ENCODE peak calls at places on chromosomes 7 and 10, in five cellular contexts. B is upper lobe of left lung, F is GM23248, C is K562, A is DND-41. T is an unnamed sample. For H3K9me3, the result is how much of the 10 kb centered on the place peaks cover.

GRCh38 chr7:2633538-2634264 is 1.9 kb downstream of the TTYH3 start:
- DNase-seq in A (peak), C (no peak), B (peak), F (peak), T (no peak)

GRCh38 chr7:33903770-33904679 is 1.3 kb upstream of the BMPER start:
- DNase-seq in B (peak), A (no peak), C (no peak), F (peak), T (no peak)

GRCh38 chr10:33661580-33662269 is 327.3 kb upstream of the NRP1 start:
- DNase-seq in B (peak), F (peak), C (no peak), A (no peak), T (no peak)

GRCh38 chr10:79406683-79407396 is 38.6 kb downstream of the ZCCHC24 start:
- DNase-seq in C (no peak), F (no peak), B (no peak), A (no peak), T (no peak)

GRCh38 chr7:41508755-41509154 is 194.1 kb downstream of the INHBA start:
- DNase-seq in A (no peak), C (no peak), B (no peak), F (peak), T (no peak)

GRCh38 chr10:21336476-21337170 is 188.9 kb downstream of the SKIDA1 start:
- DNase-seq in F (peak), C (peak), A (no peak), B (peak), T (no peak)

GRCh38 chr7:71637578-71637977 is 505.6 kb downstream of the GALNT17 start:
- DNase-seq in C (no peak), F (peak), B (no peak), A (no peak), T (no peak)

GRCh38 chr10:8057636-8058273 is 3.3 kb downstream of the GATA3 start:
- DNase-seq in A (no peak), C (no peak), B (no peak), F (no peak), T (no peak)

GRCh38 chr7:44280993-44281721 is 44.2 kb downstream of the CAMK2B start:
- DNase-seq in F (no peak), A (no peak), B (peak), C (no peak), T (no peak)

GRCh38 chr7:102254521-102254920 is 32.1 kb upstream of the SH2B2 start:
- DNase-seq in C (no peak), B (no peak), A (no peak), F (no peak), T (no peak)

GRCh38 chr10:112953760-112954159 is 3.7 kb downstream of the TCF7L2 start:
- DNase-seq in C (no peak), A (no peak), B (no peak), F (peak), T (no peak)

GRCh38 chr7:17304926-17305325 is 6.5 kb downstream of the AHR start:
- DNase-seq in A (no peak), F (peak), C (no peak), B (no peak), T (no peak)

GRCh38 chr10:88616250-88616977 is 29.9 kb downstream of the LIPJ start:
- DNase-seq in F (no peak), A (peak), C (no peak), B (peak), T (no peak)

GRCh38 chr10:34764347-34764991 is 50.6 kb downstream of the PARD3 start:
- DNase-seq in F (no peak), B (no peak), C (no peak), A (no peak), T (no peak)

GRCh38 chr10:113084031-113084430 is 134.0 kb downstream of the TCF7L2 start:
- DNase-seq in C (no peak), A (no peak), F (peak), B (no peak), T (no peak)

GRCh38 chr7:93327006-93327633 is 95.0 kb downstream of the VPS50 start:
- DNase-seq in B (no peak), A (no peak), C (no peak), F (peak), T (no peak)

GRCh38 chr7:114916261-114916892 is 5.5 kb upstream of the MDFIC start:
- DNase-seq in C (no peak), F (no peak), B (no peak), A (no peak), T (no peak)

GRCh38 chr7:137609500-137609899 is 237.3 kb downstream of the DGKI start:
- DNase-seq in C (no peak), F (no peak), B (no peak), A (no peak), T (no peak)

DNA sequence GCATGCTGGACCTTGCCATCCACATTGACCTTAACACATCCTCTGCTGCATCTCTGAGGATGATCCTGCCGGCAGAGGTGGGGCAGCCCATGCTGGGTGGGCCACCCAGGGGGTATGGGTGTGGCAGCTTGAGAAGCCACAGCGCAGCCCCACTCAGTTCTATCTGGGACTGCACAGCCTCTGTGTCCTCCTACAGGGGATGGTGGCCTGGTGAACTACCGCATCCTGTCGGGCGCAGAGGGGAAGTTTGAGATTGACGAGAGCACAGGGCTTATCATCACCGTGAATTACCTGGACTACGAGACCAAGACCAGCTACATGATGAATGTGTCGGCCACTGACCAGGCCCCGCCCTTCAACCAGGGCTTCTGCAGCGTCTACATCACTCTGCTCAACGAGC is 12.2 kb upstream of the C10orf105 start:
- DNase-seq in F (no peak), B (no peak), A (no peak), C (no peak), T (no peak)
- H3K4me3 ChIP-seq in F (no peak), B (no peak), A (no peak), C (no peak), T (no peak)

GRCh38 chr10:10703390-10703789 is 314.3 kb upstream of the CELF2 start:
- DNase-seq in B (no peak), F (no peak), C (no peak), A (no peak), T (no peak)
- H3K9me3 ChIP-seq in B (under half), F (under half), C (under half), A (under half), T (under half)

DNA sequence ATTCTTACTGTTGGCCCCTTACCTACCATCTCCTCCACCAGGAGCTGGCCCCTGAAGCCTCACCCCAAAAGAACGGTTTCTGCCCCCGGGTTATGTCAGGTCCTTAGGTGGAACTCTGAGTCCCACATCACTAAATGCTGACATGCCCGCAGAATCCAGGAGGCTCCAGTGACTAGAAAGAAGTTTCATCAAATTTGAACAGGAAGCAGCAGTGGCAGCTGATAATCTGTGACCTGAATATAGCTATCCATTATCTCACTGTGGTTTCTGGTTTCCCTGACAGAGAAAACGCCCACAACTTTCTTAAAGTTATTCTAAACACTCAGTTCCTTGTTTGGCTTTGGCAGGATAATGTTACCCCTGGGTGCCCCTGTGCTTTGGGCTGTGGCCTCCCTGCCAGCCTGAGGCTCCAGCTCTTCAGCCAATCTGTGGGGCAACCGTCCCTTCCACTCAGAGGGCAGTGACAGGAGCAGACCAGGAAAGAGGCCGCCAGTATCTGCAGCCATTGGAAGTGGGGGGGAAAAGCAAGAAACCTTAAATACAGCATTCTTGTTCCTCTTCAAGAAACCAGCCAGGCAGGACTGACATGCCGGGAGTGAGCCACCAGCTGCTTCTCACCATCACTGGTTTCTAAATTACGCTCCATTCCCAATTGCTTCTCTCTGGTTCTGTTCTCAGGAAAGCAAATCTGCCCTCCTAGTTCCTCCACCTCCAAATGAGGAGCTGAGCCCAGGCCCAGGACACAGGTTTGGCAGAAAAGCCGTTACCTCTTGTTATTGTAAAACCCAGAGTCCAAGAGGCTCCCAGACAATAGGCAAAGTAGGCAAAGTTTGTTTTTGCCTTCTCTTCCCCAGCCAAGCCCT is 41.2 kb upstream of the VCL start:
- DNase-seq in F (peak), A (peak), C (peak), B (no peak), T (peak)
- H3K4me3 ChIP-seq in F (no peak), A (no peak), C (no peak), B (no peak), T (peak)

GRCh38 chr7:157895520-157896375 is 558.9 kb downstream of the DNAJB6 start:
- DNase-seq in C (no peak), A (no peak), F (no peak), B (no peak), T (no peak)
- H3K9me3 ChIP-seq in C (under half), A (under half), F (under half), B (under half), T (under half)

GRCh38 chr10:5654218-5654755 is 12.1 kb downstream of the ASB13 start:
- DNase-seq in C (no peak), F (no peak), B (no peak), A (no peak), T (no peak)
- H3K4me3 ChIP-seq in C (no peak), F (no peak), B (no peak), A (no peak), T (no peak)

GRCh38 chr10:24324651-24325050 is 115.7 kb downstream of the KIAA1217 start:
- DNase-seq in B (no peak), A (no peak), C (no peak), F (no peak), T (no peak)
- H3K9me3 ChIP-seq in B (under half), A (under half), C (under half), F (under half), T (under half)

GRCh38 chr7:77426521-77427051 is 10.4 kb upstream of the GSAP start:
- DNase-seq in B (no peak), C (no peak), F (peak), A (no peak), T (no peak)

GRCh38 chr7:77425151-77426051 is 9.3 kb upstream of the GSAP start:
- DNase-seq in C (no peak), A (no peak), B (no peak), F (peak), T (no peak)

GRCh38 chr7:77426052-77426404 is 9.9 kb upstream of the GSAP start:
- DNase-seq in F (no peak), B (no peak), C (no peak), A (no peak), T (no peak)

GRCh38 chr7:77428777-77429231 is 12.7 kb upstream of the GSAP start:
- DNase-seq in B (peak), C (no peak), F (no peak), A (no peak), T (no peak)

GRCh38 chr7:77427996-77428603 is 12.0 kb upstream of the GSAP start:
- DNase-seq in F (peak), B (no peak), C (no peak), A (peak), T (no peak)
- H3K4me3 ChIP-seq in F (no peak), B (no peak), C (no peak), A (no peak), T (no peak)

T was measured in naive thymus-derived CD4-positive, alpha-beta T cell.